ENCODE peak calls at places on chromosome 13, in seven cellular contexts. Z is WERI-Rb-1; K is Calu3; L is HEK293T; Q is T47D; C is activated T-helper 1 cell treated with anti-CD3 and anti-CD28 coated beads, Interleukin-2, amount 50 U/mL, for 16 hours; I is stimulated activated CD8-positive, alpha-beta memory T cell treated with anti-CD3 and anti-CD28 coated beads, Interleukin-7, amount 100 ng/mL, for 1 hour. S is an unnamed sample.
A peak's percentile ranks its signal among the peaks of the same experiment; 100 is the strongest.

GRCh38 chr13:42384265-42384664 is 112.3 kb downstream of the AKAP11 start:
- DNase-seq in Q (peak; percentile 12), Z (no peak), I (no peak), C (no peak), K (no peak), L (no peak), S (no peak)

GRCh38 chr13:44575741-44576395 is at the start of gene TSC22D1:
- DNase-seq in Q (peak; percentile 13), I (peak; percentile 34), L (no peak), C (peak; percentile 42), Z (peak; percentile 22), K (peak; percentile 25), S (peak; percentile 48)

GRCh38 chr13:34750078-34750703 is 191.9 kb upstream of the NBEA start:
- DNase-seq in Z (no peak), L (no peak), I (no peak), C (no peak), K (no peak), Q (no peak), S (peak; percentile 50)

GRCh38 chr13:37175996-37176395 is 70.5 kb upstream of the CSNK1A1L start:
- DNase-seq in Z (no peak), C (no peak), I (no peak), Q (no peak), L (no peak), K (no peak), S (no peak)

GRCh38 chr13:19772306-19772705 is 10.4 kb downstream of the PSPC1 start:
- DNase-seq in I (no peak), L (no peak), Z (no peak), C (no peak), K (no peak), Q (no peak), S (no peak)

GRCh38 chr13:68190826-68191225 is 960.7 kb upstream of the PCDH9 start:
- DNase-seq in Z (no peak), L (no peak), Q (no peak), I (no peak), K (peak; percentile 42), C (no peak), S (no peak)

GRCh38 chr13:71285700-71286099 is 581.3 kb downstream of the DACH1 start:
- DNase-seq in Z (peak; percentile 14), I (no peak), L (no peak), C (no peak), Q (no peak), K (peak; percentile 1), S (peak; percentile 12)

GRCh38 chr13:102839462-102839861 is 6.4 kb upstream of the ERCC5 start:
- DNase-seq in Z (no peak), C (no peak), I (no peak), K (no peak), L (no peak), Q (no peak), S (no peak)

GRCh38 chr13:108227651-108228272 is 9.6 kb downstream of the ABHD13 start:
- DNase-seq in C (no peak), I (no peak), L (no peak), Z (no peak), K (peak; percentile 4), Q (peak; percentile 22), S (peak; percentile 26)

GRCh38 chr13:105920375-105920774 is 615.1 kb downstream of the EFNB2 start:
- DNase-seq in K (no peak), C (no peak), Z (no peak), Q (no peak), L (no peak), I (no peak), S (no peak)

GRCh38 chr13:45817833-45818232 is 33.7 kb downstream of the SIAH3 start:
- DNase-seq in L (no peak), I (no peak), Z (no peak), C (no peak), Q (peak; percentile 39), K (no peak), S (no peak)

GRCh38 chr13:33299626-33300025 is 14.1 kb upstream of the STARD13 start:
- DNase-seq in C (no peak), Q (no peak), I (no peak), K (no peak), Z (no peak), L (no peak), S (no peak)

GRCh38 chr13:92175330-92175729 is 776.9 kb downstream of the GPC5 start:
- DNase-seq in I (no peak), Q (peak; percentile 43), Z (peak; percentile 63), K (no peak), L (peak; percentile 72), C (no peak), S (peak; percentile 57)

GRCh38 chr13:29654807-29655547 is 59.5 kb upstream of the SLC7A1 start:
- DNase-seq in C (no peak), Z (no peak), I (no peak), L (no peak), K (no peak), Q (no peak), S (no peak)

GRCh38 chr13:44157614-44158013 is 216.0 kb upstream of the SERP2 start:
- DNase-seq in Q (no peak), K (no peak), C (no peak), I (no peak), Z (no peak), L (no peak), S (no peak)

GRCh38 chr13:62627226-62627625 is 1211.6 kb upstream of the PCDH20 start:
- DNase-seq in C (no peak), Z (no peak), K (no peak), I (no peak), Q (no peak), L (no peak), S (no peak)

GRCh38 chr13:102948006-102948405 is 102.2 kb downstream of the ERCC5 start:
- DNase-seq in L (no peak), Z (peak; percentile 30), I (no peak), C (no peak), K (peak; percentile 2), Q (peak; percentile 29), S (no peak)

GRCh38 chr13:73166204-73166603 is 107.4 kb downstream of the KLF5 start:
- DNase-seq in L (no peak), K (no peak), C (no peak), Q (no peak), I (no peak), Z (no peak), S (no peak)

GRCh38 chr13:45786293-45786920 is 65.1 kb downstream of the SIAH3 start:
- DNase-seq in C (no peak), L (no peak), Z (no peak), I (no peak), K (no peak), Q (no peak), S (no peak)

GRCh38 chr13:19596960-19597361 is 35.6 kb upstream of the TPTE2 start:
- DNase-seq in Z (no peak), L (no peak), C (no peak), I (no peak), K (peak; percentile 13), Q (no peak), S (no peak)

GRCh38 chr13:95948646-95949045 is 104.6 kb downstream of the UGGT2 start:
- DNase-seq in I (no peak), C (no peak), L (no peak), Q (no peak), Z (no peak), K (no peak), S (peak; percentile 63)

GRCh38 chr13:27131202-27131623 is 40.4 kb downstream of the USP12 start:
- DNase-seq in C (peak; percentile 17), K (peak; percentile 46), Z (no peak), L (no peak), I (peak; percentile 28), Q (no peak), S (no peak)

GRCh38 chr13:111082240-111082639 is 32.9 kb upstream of the ARHGEF7 start:
- DNase-seq in K (no peak), I (no peak), C (no peak), Q (no peak), Z (no peak), L (no peak), S (no peak)

GRCh38 chr13:25380082-25380481 is 8.3 kb downstream of the ATP8A2 start:
- DNase-seq in I (no peak), C (no peak), K (no peak), Z (no peak), L (no peak), Q (no peak), S (no peak)

GRCh38 chr13:113863511-113864302 is at the start of gene GAS6:
- DNase-seq in Z (peak; percentile 82), C (no peak), K (no peak), L (peak; percentile 22), I (no peak), Q (peak; percentile 68), S (peak; percentile 49)

GRCh38 chr13:49220856-49221614 is 897 bp downstream of the MLNR start:
- DNase-seq in L (no peak), C (no peak), Q (no peak), K (no peak), Z (no peak), I (no peak), S (no peak)

GRCh38 chr13:100573121-100573520 is 15.5 kb downstream of the GGACT start:
- DNase-seq in I (peak; percentile 39), C (peak; percentile 56), L (peak; percentile 67), Z (peak; percentile 92), Q (peak; percentile 85), K (peak; percentile 41), S (peak; percentile 76)